ENCODE peak calls at places on chromosome 13, in four cellular contexts. N, B, E and P are unnamed samples.

GRCh38 chr13:60090579-60090978 is 73.1 kb downstream of the DIAPH3 start:
- DNase-seq in N (no peak), B (no peak), E (no peak), P (no peak)

GRCh38 chr13:28100149-28101121 is at the start of gene FLT3:
- DNase-seq in N (peak), B (no peak), E (peak), P (peak)

GRCh38 chr13:106573279-106573831 is 5.4 kb upstream of the ARGLU1 start:
- DNase-seq in N (no peak), B (no peak), E (no peak), P (no peak)

GRCh38 chr13:41954226-41954625 is 6.7 kb downstream of the VWA8 start:
- DNase-seq in N (no peak), B (no peak), E (no peak), P (no peak)

GRCh38 chr13:74570834-74571233 is 436.6 kb upstream of the KLF12 start:
- DNase-seq in N (no peak), B (no peak), E (no peak), P (no peak)

GRCh38 chr13:52925221-52925620 is 76.8 kb upstream of the PCDH8 start:
- DNase-seq in N (no peak), B (no peak), E (no peak), P (no peak)

GRCh38 chr13:111282425-111282824 is 38.0 kb upstream of the TEX29 start:
- DNase-seq in N (no peak), B (no peak), E (no peak), P (no peak)

GRCh38 chr13:75178436-75178835 is 303.5 kb downstream of the TBC1D4 start:
- DNase-seq in N (no peak), B (no peak), E (no peak), P (no peak)

GRCh38 chr13:42367836-42368235 is 95.9 kb downstream of the AKAP11 start:
- DNase-seq in N (no peak), B (no peak), E (no peak), P (no peak)

GRCh38 chr13:44932850-44933251 is 56.4 kb downstream of the NUFIP1 start:
- DNase-seq in N (peak), B (no peak), E (no peak), P (no peak)

GRCh38 chr13:74758188-74758587 is 624.0 kb upstream of the KLF12 start:
- DNase-seq in N (no peak), B (no peak), E (no peak), P (peak)

GRCh38 chr13:41052441-41052840 is 8.9 kb upstream of the WBP4 start:
- DNase-seq in N (peak), B (no peak), E (no peak), P (no peak)

GRCh38 chr13:113145911-113146598 is 12.4 kb upstream of the PROZ start:
- DNase-seq in N (no peak), B (no peak), E (no peak), P (no peak)

GRCh38 chr13:80441968-80442367 is 101.0 kb upstream of the SPRY2 start:
- DNase-seq in N (no peak), B (no peak), E (no peak), P (no peak)

GRCh38 chr13:23488442-23488841 is 54.9 kb upstream of the SACS start:
- DNase-seq in N (peak), B (peak), E (no peak), P (no peak)

GRCh38 chr13:25468330-25469178 is 96.8 kb downstream of the ATP8A2 start:
- DNase-seq in N (no peak), B (no peak), E (peak), P (peak)

GRCh38 chr13:76980075-76980718 is 11.7 kb upstream of the CLN5 start:
- DNase-seq in N (peak), B (peak), E (peak), P (peak)

GRCh38 chr13:101691326-101691725 is 238.9 kb downstream of the ITGBL1 start:
- DNase-seq in N (no peak), B (no peak), E (no peak), P (no peak)

GRCh38 chr13:30463820-30464495 is 1.8 kb downstream of the HMGB1 start:
- DNase-seq in N (peak), B (peak), E (peak), P (no peak)

GRCh38 chr13:82797876-82798275 is 1084.4 kb downstream of the SLITRK1 start:
- DNase-seq in N (no peak), B (no peak), E (no peak), P (no peak)

GRCh38 chr13:30422056-30422914 is at the start of gene UBE2L5:
- DNase-seq in N (peak), B (peak), E (peak), P (no peak)

GRCh38 chr13:30927595-30927994 is 4.9 kb upstream of the TEX26 start:
- DNase-seq in N (no peak), B (no peak), E (no peak), P (no peak)

GRCh38 chr13:28273919-28274318 is 135.6 kb downstream of the PAN3 start:
- DNase-seq in N (no peak), B (no peak), E (no peak), P (no peak)

GRCh38 chr13:101512650-101513049 is 60.2 kb downstream of the ITGBL1 start:
- DNase-seq in N (no peak), B (no peak), E (no peak), P (no peak)

GRCh38 chr13:110254751-110255553 is 52.0 kb downstream of the COL4A1 start:
- DNase-seq in N (no peak), B (no peak), E (no peak), P (no peak)

GRCh38 chr13:19606152-19606551 is 27.3 kb upstream of the MPHOSPH8 start:
- DNase-seq in N (peak), B (no peak), E (no peak), P (no peak)

GRCh38 chr13:73035660-73036059 is 23.1 kb upstream of the KLF5 start:
- DNase-seq in N (no peak), B (no peak), E (no peak), P (no peak)

GRCh38 chr13:35139591-35139990 is 197.5 kb downstream of the NBEA start:
- DNase-seq in N (no peak), B (no peak), E (no peak), P (no peak)

GRCh38 chr13:44052843-44053607 is 173.3 kb downstream of the LACC1 start:
- DNase-seq in N (no peak), B (no peak), E (no peak), P (peak)

GRCh38 chr13:75635621-75636338 is at the start of gene LMO7:
- DNase-seq in N (peak), B (peak), E (peak), P (peak)

GRCh38 chr13:46207828-46208227 is 3.9 kb upstream of the LRRC63 start:
- DNase-seq in N (no peak), B (no peak), E (no peak), P (no peak)

GRCh38 chr13:112457081-112457480 is 80.9 kb downstream of the SPACA7 start:
- DNase-seq in N (no peak), B (no peak), E (no peak), P (no peak)

GRCh38 chr13:113536461-113537110 is 46.1 kb upstream of the DCUN1D2 start:
- DNase-seq in N (no peak), B (no peak), E (no peak), P (no peak)

GRCh38 chr13:114142137-114142550 is 9.7 kb upstream of the RASA3 start:
- DNase-seq in N (no peak), B (no peak), E (no peak), P (peak)

GRCh38 chr13:95833126-95833525 is 156.2 kb downstream of the DNAJC3 start:
- DNase-seq in N (no peak), B (no peak), E (no peak), P (no peak)

GRCh38 chr13:113187263-113187669 is 21.2 kb downstream of the PCID2 start:
- DNase-seq in N (peak), B (peak), E (peak), P (no peak)

GRCh38 chr13:26853272-26853818 is 92.8 kb upstream of the GPR12 start:
- DNase-seq in N (no peak), B (no peak), E (no peak), P (no peak)

GRCh38 chr13:32824061-32824460 is 192.2 kb upstream of the KL start:
- DNase-seq in N (no peak), B (no peak), E (no peak), P (no peak)
- TF ChIP-seq HMGXB4 in N (no peak), B (no peak), E (no peak), P (no peak)

GRCh38 chr13:99805361-99805760 is 166.2 kb downstream of the ZIC5 start:
- DNase-seq in N (no peak), B (no peak), E (no peak), P (peak)
- TF ChIP-seq HMGXB4 in N (no peak), B (no peak), E (no peak), P (no peak)

DNA sequence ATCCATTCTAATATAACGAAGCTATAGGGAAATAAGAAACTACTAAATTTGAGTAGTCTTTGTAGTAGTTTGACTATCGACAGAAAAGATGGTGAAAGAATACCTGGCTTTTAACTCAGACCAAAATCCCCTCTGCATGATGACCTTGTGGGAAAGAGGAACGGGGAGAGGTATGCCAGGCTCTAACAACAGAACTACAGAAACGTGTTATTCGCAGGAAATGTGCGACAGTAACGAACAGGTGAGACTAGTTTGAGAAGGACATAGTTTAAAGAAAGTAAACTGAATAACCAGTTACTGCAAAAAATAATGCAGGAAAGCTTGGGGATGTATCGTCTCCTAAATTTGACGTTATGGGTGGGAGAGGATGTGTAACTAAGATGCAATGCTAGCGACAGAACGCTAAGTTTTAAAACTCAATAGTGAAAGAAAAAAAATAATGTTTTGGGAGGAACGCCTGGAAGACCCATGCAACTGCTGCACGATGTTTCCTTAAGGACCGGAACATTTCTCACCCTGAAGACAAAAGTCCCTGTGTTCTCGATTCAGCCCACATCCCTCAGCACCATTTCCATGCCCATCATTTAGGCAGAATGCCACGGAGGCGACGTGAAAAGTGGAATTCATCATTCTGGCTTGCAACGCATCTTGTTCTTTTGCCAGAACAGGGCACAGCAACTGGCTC is 1.6 kb upstream of the RAP2A start:
- DNase-seq in N (no peak), B (no peak), E (no peak), P (no peak)
- TF ChIP-seq HMGXB4 in N (no peak), B (peak), E (no peak), P (no peak)

GRCh38 chr13:102847272-102848234 is 1.7 kb downstream of the ERCC5 start:
- DNase-seq in N (peak), B (no peak), E (no peak), P (no peak)
- TF ChIP-seq HMGXB4 in N (no peak), B (no peak), E (no peak), P (no peak)